ENCODE peak calls at places on chromosome 10, in five cellular contexts. One of them, this sample, is unnamed.
A peak's percentile ranks its signal among the peaks of the same experiment; 100 is the strongest.

GRCh38 chr10:52900564-52900963 is 128.0 kb upstream of the MBL2 start:
- DNase-seq in cardiac fibroblast: no peak
- DNase-seq in pancreas: no peak
- DNase-seq in AG09309: no peak
- DNase-seq in esophagus squamous epithelium: no peak
- DNase-seq in this sample: no peak

GRCh38 chr10:21135396-21135973 is 238.4 kb upstream of the NEBL start:
- DNase-seq in AG09309: no peak
- DNase-seq in esophagus squamous epithelium: no peak
- DNase-seq in cardiac fibroblast: no peak
- DNase-seq in pancreas: no peak
- DNase-seq in this sample: no peak

GRCh38 chr10:74855027-74855426 is 28.6 kb downstream of the KAT6B start:
- DNase-seq in esophagus squamous epithelium: no peak
- DNase-seq in AG09309: no peak
- DNase-seq in cardiac fibroblast: no peak
- DNase-seq in pancreas: peak; percentile 41
- DNase-seq in this sample: peak; percentile 47

GRCh38 chr10:113273151-113273876 is 279.5 kb upstream of the HABP2 start:
- DNase-seq in AG09309: no peak
- DNase-seq in esophagus squamous epithelium: no peak
- DNase-seq in pancreas: peak; percentile 23
- DNase-seq in cardiac fibroblast: no peak
- DNase-seq in this sample: peak; percentile 57

GRCh38 chr10:17993361-17993760 is 41.6 kb downstream of the SLC39A12 start:
- DNase-seq in pancreas: no peak
- DNase-seq in cardiac fibroblast: peak; percentile 61
- DNase-seq in esophagus squamous epithelium: no peak
- DNase-seq in AG09309: peak; percentile 2
- DNase-seq in this sample: no peak

GRCh38 chr10:84265378-84265777 is 20.5 kb downstream of the RGR start:
- DNase-seq in AG09309: no peak
- DNase-seq in pancreas: no peak
- DNase-seq in esophagus squamous epithelium: no peak
- DNase-seq in cardiac fibroblast: no peak
- DNase-seq in this sample: no peak

GRCh38 chr10:131872011-131872836 is 28.6 kb upstream of the PPP2R2D start:
- DNase-seq in esophagus squamous epithelium: no peak
- DNase-seq in pancreas: no peak
- DNase-seq in AG09309: no peak
- DNase-seq in cardiac fibroblast: no peak
- DNase-seq in this sample: no peak

GRCh38 chr10:124521429-124521871 is 59.8 kb downstream of the LHPP start:
- DNase-seq in esophagus squamous epithelium: no peak
- DNase-seq in pancreas: peak; percentile 54
- DNase-seq in cardiac fibroblast: no peak
- DNase-seq in AG09309: no peak
- DNase-seq in this sample: no peak

GRCh38 chr10:95229724-95230627 is 35.9 kb downstream of the ACSM6 start:
- DNase-seq in esophagus squamous epithelium: no peak
- DNase-seq in pancreas: no peak
- DNase-seq in cardiac fibroblast: peak; percentile 96
- DNase-seq in AG09309: peak; percentile 95
- DNase-seq in this sample: no peak

GRCh38 chr10:3741688-3742461 is 43.1 kb downstream of the KLF6 start:
- DNase-seq in pancreas: no peak
- DNase-seq in AG09309: no peak
- DNase-seq in esophagus squamous epithelium: no peak
- DNase-seq in cardiac fibroblast: no peak
- DNase-seq in this sample: no peak

GRCh38 chr10:44651834-44652233 is 259.3 kb upstream of the TMEM72 start:
- DNase-seq in pancreas: no peak
- DNase-seq in cardiac fibroblast: peak; percentile 56
- DNase-seq in esophagus squamous epithelium: no peak
- DNase-seq in AG09309: no peak
- DNase-seq in this sample: peak; percentile 29
- TF ChIP-seq CTCF in pancreas: no peak
- TF ChIP-seq CTCF in cardiac fibroblast: no peak
- TF ChIP-seq CTCF in esophagus squamous epithelium: no peak
- TF ChIP-seq CTCF in AG09309: no peak
- TF ChIP-seq CTCF in this sample: no peak

DNA sequence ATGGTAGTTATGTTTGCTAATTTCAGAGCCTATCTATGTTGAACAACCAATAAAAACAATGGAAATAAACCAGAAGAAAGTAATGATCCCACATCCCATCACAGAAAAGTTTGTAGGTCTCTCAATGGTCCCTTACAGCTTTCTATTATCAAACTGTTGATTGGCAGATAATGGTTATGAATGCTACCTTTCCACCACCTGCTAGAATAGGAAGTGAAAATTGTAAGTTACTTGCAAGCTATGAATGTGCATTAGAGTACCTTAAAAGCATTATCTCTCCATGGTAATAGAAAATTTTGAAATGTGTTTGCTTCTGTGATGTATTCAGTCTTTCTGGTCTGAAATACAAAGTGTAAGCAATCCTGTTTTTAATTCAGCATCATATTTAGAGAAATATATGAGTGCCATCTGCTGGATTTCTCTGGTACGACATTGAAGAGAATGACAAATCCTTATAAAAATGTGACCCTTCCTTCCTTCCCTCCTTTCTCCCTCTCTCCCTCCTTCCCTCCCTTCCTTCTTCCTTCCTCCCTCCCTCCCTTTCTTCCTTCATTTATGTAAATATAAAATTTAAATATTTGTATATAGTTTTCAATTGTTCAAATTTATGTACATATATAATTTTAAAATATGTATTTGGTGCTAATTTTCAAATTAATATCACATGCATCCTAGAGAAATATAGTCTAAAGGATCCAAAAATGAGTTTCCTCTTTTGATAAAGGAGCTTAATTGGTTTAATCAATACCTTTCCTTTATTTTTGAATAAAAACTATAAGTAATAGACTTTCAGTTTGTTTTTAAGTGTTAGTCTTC is 41.4 kb upstream of the PNLIPRP3 start:
- DNase-seq in cardiac fibroblast: peak; percentile 62
- DNase-seq in AG09309: peak; percentile 7
- DNase-seq in pancreas: no peak
- DNase-seq in esophagus squamous epithelium: no peak
- DNase-seq in this sample: no peak
- TF ChIP-seq CTCF in cardiac fibroblast: peak; percentile 42
- TF ChIP-seq CTCF in AG09309: peak; percentile 41
- TF ChIP-seq CTCF in pancreas: peak; percentile 42
- TF ChIP-seq CTCF in esophagus squamous epithelium: peak; percentile 44
- TF ChIP-seq CTCF in this sample: peak; percentile 64

GRCh38 chr10:61836888-61837747 is 64.4 kb upstream of the ARID5B start:
- DNase-seq in AG09309: no peak
- DNase-seq in esophagus squamous epithelium: no peak
- DNase-seq in pancreas: no peak
- DNase-seq in cardiac fibroblast: peak; percentile 79
- DNase-seq in this sample: no peak

GRCh38 chr10:61834519-61834918 is 67.0 kb upstream of the ARID5B start:
- DNase-seq in cardiac fibroblast: no peak
- DNase-seq in esophagus squamous epithelium: no peak
- DNase-seq in AG09309: no peak
- DNase-seq in pancreas: no peak
- DNase-seq in this sample: no peak

GRCh38 chr10:61835909-61836232 is 65.6 kb upstream of the ARID5B start:
- DNase-seq in esophagus squamous epithelium: no peak
- DNase-seq in cardiac fibroblast: peak; percentile 79
- DNase-seq in pancreas: no peak
- DNase-seq in AG09309: no peak
- DNase-seq in this sample: no peak

GRCh38 chr10:61836233-61836887 is 65.1 kb upstream of the ARID5B start:
- DNase-seq in esophagus squamous epithelium: no peak
- DNase-seq in pancreas: no peak
- DNase-seq in AG09309: no peak
- DNase-seq in cardiac fibroblast: peak; percentile 26
- DNase-seq in this sample: no peak

GRCh38 chr10:61835069-61835908 is 66.2 kb upstream of the ARID5B start:
- DNase-seq in esophagus squamous epithelium: no peak
- DNase-seq in pancreas: peak; percentile 30
- DNase-seq in cardiac fibroblast: peak; percentile 92
- DNase-seq in AG09309: no peak
- DNase-seq in this sample: peak; percentile 6
- TF ChIP-seq CTCF in esophagus squamous epithelium: peak; percentile 30
- TF ChIP-seq CTCF in pancreas: no peak
- TF ChIP-seq CTCF in cardiac fibroblast: peak; percentile 57
- TF ChIP-seq CTCF in AG09309: peak; percentile 63
- TF ChIP-seq CTCF in this sample: peak; percentile 45

GRCh38 chr10:90857635-90858488 is at the start of gene HTR7:
- DNase-seq in AG09309: no peak
- DNase-seq in cardiac fibroblast: peak; percentile 42
- DNase-seq in esophagus squamous epithelium: no peak
- DNase-seq in pancreas: peak; percentile 35
- DNase-seq in this sample: peak; percentile 30
- TF ChIP-seq CTCF in AG09309: peak; percentile 30
- TF ChIP-seq CTCF in cardiac fibroblast: peak; percentile 8
- TF ChIP-seq CTCF in esophagus squamous epithelium: peak; percentile 40
- TF ChIP-seq CTCF in pancreas: peak; percentile 40
- TF ChIP-seq CTCF in this sample: peak; percentile 49

DNA sequence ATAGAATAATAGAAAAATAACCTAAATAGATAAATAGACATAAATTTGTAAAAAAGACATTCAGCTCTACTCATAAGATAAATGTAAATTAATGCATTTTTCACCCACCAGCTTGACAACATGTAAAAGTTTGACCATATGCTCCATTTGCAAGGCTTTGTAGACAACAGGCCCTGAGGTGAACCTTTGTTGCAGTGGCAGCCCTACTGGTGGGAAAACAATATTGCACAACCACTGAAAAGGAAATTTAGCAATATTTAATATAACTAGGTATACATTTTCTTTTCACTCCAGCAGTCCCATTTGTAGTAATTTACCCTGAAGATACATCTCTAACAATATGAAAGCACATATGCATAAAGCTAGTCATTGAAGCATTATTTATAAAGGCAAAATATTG is 39.0 kb upstream of the ADRA2A start:
- DNase-seq in AG09309: no peak
- DNase-seq in pancreas: no peak
- DNase-seq in cardiac fibroblast: peak; percentile 31
- DNase-seq in esophagus squamous epithelium: no peak
- DNase-seq in this sample: no peak
- TF ChIP-seq CTCF in AG09309: peak; percentile 29
- TF ChIP-seq CTCF in pancreas: no peak
- TF ChIP-seq CTCF in cardiac fibroblast: peak; percentile 45
- TF ChIP-seq CTCF in esophagus squamous epithelium: peak; percentile 23
- TF ChIP-seq CTCF in this sample: no peak

DNA sequence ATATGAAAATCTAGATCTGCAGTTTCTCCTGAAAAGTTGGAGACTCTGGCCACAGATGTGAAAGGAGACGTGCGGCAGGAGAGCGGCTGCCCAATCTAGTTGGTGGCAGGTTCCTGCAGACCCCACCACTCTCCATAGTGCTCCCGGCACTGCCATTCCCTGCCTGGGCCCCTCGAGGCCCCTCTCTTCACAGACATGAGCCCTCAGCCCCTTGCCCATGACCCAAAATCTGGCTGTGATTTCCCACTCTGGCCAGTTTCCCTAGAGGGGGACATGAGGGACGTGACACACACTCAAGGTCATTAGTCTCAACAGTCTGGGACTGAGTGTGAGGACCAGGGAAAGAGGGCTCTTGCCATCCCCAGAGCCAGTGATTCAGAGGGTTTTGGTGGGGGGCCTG is 138.7 kb downstream of the PTPN20 start:
- DNase-seq in esophagus squamous epithelium: no peak
- DNase-seq in pancreas: no peak
- DNase-seq in cardiac fibroblast: no peak
- DNase-seq in AG09309: no peak
- DNase-seq in this sample: no peak
- TF ChIP-seq CTCF in esophagus squamous epithelium: no peak
- TF ChIP-seq CTCF in pancreas: no peak
- TF ChIP-seq CTCF in cardiac fibroblast: no peak
- TF ChIP-seq CTCF in AG09309: no peak
- TF ChIP-seq CTCF in this sample: no peak

GRCh38 chr10:78427497-78428031 is 393.9 kb downstream of the RPS24 start:
- DNase-seq in esophagus squamous epithelium: no peak
- DNase-seq in AG09309: no peak
- DNase-seq in pancreas: no peak
- DNase-seq in cardiac fibroblast: no peak
- DNase-seq in this sample: no peak

GRCh38 chr10:78426181-78426580 is 392.5 kb downstream of the RPS24 start:
- DNase-seq in esophagus squamous epithelium: no peak
- DNase-seq in AG09309: no peak
- DNase-seq in pancreas: no peak
- DNase-seq in cardiac fibroblast: no peak
- DNase-seq in this sample: no peak

GRCh38 chr10:78420946-78421732 is 387.5 kb downstream of the RPS24 start:
- DNase-seq in AG09309: no peak
- DNase-seq in cardiac fibroblast: no peak
- DNase-seq in pancreas: no peak
- DNase-seq in esophagus squamous epithelium: no peak
- DNase-seq in this sample: no peak

GRCh38 chr10:78428579-78428978 is 394.9 kb downstream of the RPS24 start:
- DNase-seq in pancreas: no peak
- DNase-seq in cardiac fibroblast: no peak
- DNase-seq in AG09309: no peak
- DNase-seq in esophagus squamous epithelium: no peak
- DNase-seq in this sample: no peak

DNA sequence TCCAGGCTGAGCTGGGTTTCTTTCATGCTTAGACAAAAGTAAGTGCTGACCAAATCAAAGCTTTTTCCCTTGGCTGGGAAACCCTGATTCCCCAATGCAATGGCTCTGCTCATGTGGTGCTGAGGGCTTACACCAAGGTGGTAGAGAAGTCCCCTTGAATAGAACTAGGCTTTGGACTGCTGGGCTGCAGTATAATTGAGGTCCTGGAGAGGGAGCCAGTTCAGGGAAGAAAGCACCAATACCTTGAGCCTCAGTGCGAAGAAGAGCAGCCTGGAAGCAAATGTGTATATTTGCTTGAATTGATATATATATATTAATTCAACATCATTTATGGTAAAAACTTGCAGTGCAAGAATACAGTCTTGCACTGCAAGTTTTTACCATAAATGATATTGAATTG is 391.1 kb downstream of the RPS24 start:
- DNase-seq in pancreas: no peak
- DNase-seq in esophagus squamous epithelium: no peak
- DNase-seq in cardiac fibroblast: peak; percentile 25
- DNase-seq in AG09309: no peak
- DNase-seq in this sample: no peak
- TF ChIP-seq CTCF in pancreas: no peak
- TF ChIP-seq CTCF in esophagus squamous epithelium: no peak
- TF ChIP-seq CTCF in cardiac fibroblast: no peak
- TF ChIP-seq CTCF in AG09309: peak; percentile 34
- TF ChIP-seq CTCF in this sample: no peak